ENCODE peak calls at places on chromosome 1, in eight cellular contexts. D is DND-41, G is tibial artery, A is HL-60, L is uterus, J is adrenal gland, P is psoas muscle, R is PC-3. C is an unnamed sample.
A peak's percentile ranks its signal among the peaks of the same experiment; 100 is the strongest.

GRCh38 chr1:113903496-113904291 is 905 bp downstream of the AP4B1 start:
- DNase-seq in D (peak; percentile 16), G (no peak), A (peak; percentile 29), L (no peak), J (no peak), P (no peak), R (peak; percentile 14), C (no peak)

GRCh38 chr1:39269791-39270342 is 65.4 kb downstream of the MACF1 start:
- DNase-seq in D (no peak), G (no peak), A (no peak), L (peak; percentile 45), J (peak; percentile 48), P (no peak), R (no peak), C (no peak)

GRCh38 chr1:43582162-43582566 is 51.5 kb downstream of the PTPRF start:
- DNase-seq in D (peak; percentile 48), G (no peak), A (no peak), L (peak; percentile 59), J (peak; percentile 51), P (peak; percentile 41), R (peak; percentile 96), C (no peak)

GRCh38 chr1:10900691-10901090 is 104.2 kb upstream of the CASZ1 start:
- DNase-seq in D (no peak), G (no peak), A (no peak), L (no peak), J (no peak), P (no peak), R (peak; percentile 57), C (no peak)

GRCh38 chr1:195096051-195096521 is 1512.2 kb downstream of the KCNT2 start:
- DNase-seq in D (no peak), G (no peak), A (no peak), L (no peak), J (no peak), P (no peak), R (no peak), C (no peak)

GRCh38 chr1:231357831-231358354 is 19.8 kb downstream of the SPRTN start:
- DNase-seq in D (peak; percentile 45), G (peak; percentile 37), A (peak; percentile 62), L (peak; percentile 26), J (peak; percentile 54), P (no peak), R (peak; percentile 79), C (peak; percentile 35)

GRCh38 chr1:101507547-101507971 is 270.7 kb downstream of the S1PR1 start:
- DNase-seq in D (no peak), G (no peak), A (no peak), L (no peak), J (no peak), P (no peak), R (no peak), C (no peak)

GRCh38 chr1:236753554-236753953 is 41.5 kb upstream of the MTR start:
- DNase-seq in D (peak; percentile 16), G (no peak), A (peak; percentile 50), L (no peak), J (no peak), P (no peak), R (peak; percentile 54), C (no peak)

GRCh38 chr1:171495444-171495843 is 10.1 kb downstream of the PRRC2C start:
- DNase-seq in D (no peak), G (no peak), A (no peak), L (no peak), J (no peak), P (no peak), R (no peak), C (no peak)

GRCh38 chr1:6614019-6614952 is 755 bp downstream of the PHF13 start:
- DNase-seq in D (peak; percentile 74), G (peak; percentile 59), A (no peak), L (peak; percentile 70), J (peak; percentile 64), P (peak; percentile 69), R (peak; percentile 32), C (peak; percentile 61)

GRCh38 chr1:202293620-202294019 is 48.1 kb downstream of the UBE2T start:
- DNase-seq in D (no peak), G (no peak), A (no peak), L (no peak), J (no peak), P (no peak), R (no peak), C (no peak)

GRCh38 chr1:153072806-153073726 is 1.7 kb upstream of the SPRR2B start:
- DNase-seq in D (no peak), G (no peak), A (no peak), L (no peak), J (no peak), P (no peak), R (no peak), C (no peak)

GRCh38 chr1:180268556-180269044 is 38.5 kb downstream of the LHX4 start:
- DNase-seq in D (no peak), G (no peak), A (no peak), L (no peak), J (no peak), P (no peak), R (no peak), C (no peak)

GRCh38 chr1:84853743-84854721 is 39.0 kb downstream of the LPAR3 start:
- DNase-seq in D (no peak), G (no peak), A (peak; percentile 32), L (no peak), J (no peak), P (no peak), R (peak; percentile 97), C (no peak)

GRCh38 chr1:209768354-209768774 is 12.5 kb downstream of the TRAF3IP3 start:
- DNase-seq in D (peak; percentile 94), G (no peak), A (peak; percentile 87), L (no peak), J (no peak), P (no peak), R (no peak), C (no peak)

GRCh38 chr1:47507921-47508894 is 70.4 kb downstream of the FOXD2 start:
- DNase-seq in D (no peak), G (peak; percentile 26), A (no peak), L (peak; percentile 24), J (peak; percentile 31), P (peak; percentile 39), R (peak; percentile 22), C (peak; percentile 37)

GRCh38 chr1:213136190-213136917 is 85.3 kb downstream of the RPS6KC1 start:
- DNase-seq in D (no peak), G (no peak), A (no peak), L (no peak), J (no peak), P (no peak), R (no peak), C (no peak)

GRCh38 chr1:87330201-87330953 is 1.7 kb downstream of the LMO4 start:
- DNase-seq in D (peak; percentile 17), G (peak; percentile 38), A (peak; percentile 48), L (peak; percentile 18), J (no peak), P (no peak), R (peak; percentile 33), C (no peak)

GRCh38 chr1:17881761-17882160 is 126.6 kb downstream of the ACTL8 start:
- DNase-seq in D (peak; percentile 5), G (no peak), A (no peak), L (no peak), J (no peak), P (no peak), R (peak; percentile 5), C (no peak)

GRCh38 chr1:154206212-154206611 is at the start of gene CFAP141:
- DNase-seq in D (no peak), G (no peak), A (no peak), L (no peak), J (no peak), P (no peak), R (peak; percentile 27), C (no peak)

GRCh38 chr1:155167166-155168104 is 5.7 kb downstream of the KRTCAP2 start:
- DNase-seq in D (peak; percentile 78), G (peak; percentile 80), A (peak; percentile 92), L (peak; percentile 82), J (peak; percentile 94), P (peak; percentile 90), R (peak; percentile 94), C (peak; percentile 90)

GRCh38 chr1:167663002-167663772 is 33.2 kb downstream of the RCSD1 start:
- DNase-seq in D (no peak), G (no peak), A (no peak), L (no peak), J (peak; percentile 65), P (peak; percentile 51), R (peak; percentile 50), C (peak; percentile 57)
- H3K4me3 ChIP-seq in D (no peak overlapping the region), G (no peak overlapping the region), A (no peak overlapping the region), L (no peak overlapping the region), J (no peak overlapping the region), P (no peak overlapping the region), R (no peak overlapping the region), C (no peak overlapping the region)

GRCh38 chr1:117007719-117008013 is 6.1 kb downstream of the CD101 start:
- DNase-seq in D (no peak), G (no peak), A (no peak), L (no peak), J (no peak), P (no peak), R (no peak), C (no peak)

GRCh38 chr1:117009132-117009531 is 7.6 kb downstream of the CD101 start:
- DNase-seq in D (no peak), G (no peak), A (peak; percentile 85), L (no peak), J (no peak), P (no peak), R (no peak), C (no peak)

GRCh38 chr1:117011334-117011733 is 9.8 kb downstream of the CD101 start:
- DNase-seq in D (no peak), G (no peak), A (no peak), L (no peak), J (no peak), P (no peak), R (no peak), C (no peak)

GRCh38 chr1:117010310-117010969 is 8.9 kb downstream of the CD101 start:
- DNase-seq in D (no peak), G (no peak), A (no peak), L (no peak), J (no peak), P (no peak), R (no peak), C (no peak)

DNA sequence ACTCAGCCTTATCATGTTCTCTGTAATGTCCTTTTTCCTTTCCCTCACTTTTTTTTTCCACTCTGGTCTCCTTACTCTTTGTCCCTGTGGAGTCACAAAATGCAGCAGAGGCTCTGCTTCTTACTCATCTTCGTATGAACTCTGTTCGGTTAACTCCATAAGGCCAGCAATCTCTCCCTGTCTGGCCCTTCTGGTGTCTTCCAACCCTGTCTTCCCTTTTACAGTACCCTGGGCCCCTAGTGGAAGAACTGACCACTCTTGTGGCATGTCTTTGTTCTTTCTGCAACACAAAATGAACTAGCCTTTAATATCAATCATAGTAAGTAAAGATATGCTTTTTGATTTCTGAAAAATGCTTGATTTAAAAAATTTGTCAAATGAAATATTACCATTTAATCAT is 7.1 kb downstream of the CD101 start:
- DNase-seq in D (no peak), G (no peak), A (peak; percentile 39), L (no peak), J (no peak), P (no peak), R (no peak), C (no peak)
- TF ChIP-seq CTCF in D (no peak), G (no peak), A (no peak), L (no peak), J (peak; percentile 10), P (no peak), R (no peak), C (no peak)

GRCh38 chr1:234969630-234970370 is 158.8 kb downstream of the TOMM20 start:
- DNase-seq in D (no peak), G (no peak), A (no peak), L (peak; percentile 68), J (peak; percentile 75), P (peak; percentile 67), R (peak; percentile 39), C (peak; percentile 82)
- H3K27ac ChIP-seq in D (no peak overlapping the region), G (peak overlapping the region; percentile 78), A (peak overlapping the region; percentile 39), L (peak overlapping the region; percentile 80), J (peak overlapping the region; percentile 92), P (peak overlapping the region; percentile 94), R (peak overlapping the region; percentile 54), C (peak overlapping the region; percentile 71)

GRCh38 chr1:224435999-224436398 is 1.4 kb upstream of the WDR26 start:
- DNase-seq in D (no peak), G (no peak), A (no peak), L (no peak), J (no peak), P (no peak), R (peak; percentile 68), C (no peak)
- H3K4me3 ChIP-seq in D (peak overlapping the region; percentile 62), G (no peak overlapping the region), A (no peak overlapping the region), L (no peak overlapping the region), J (no peak overlapping the region), P (peak overlapping the region; percentile 85), R (peak overlapping the region; percentile 83), C (no peak overlapping the region)